ENCODE peak calls at places on chromosome 15, in nine cellular contexts. P, L, J, S, M, O, V, Y and X are unnamed samples.

GRCh38 chr15:100544946-100545345 is 16.2 kb upstream of the CERS3 start:
- DNase-seq in Y (no peak), V (no peak), O (no peak), S (no peak), P (no peak), J (no peak), M (no peak), L (no peak), X (no peak)

GRCh38 chr15:101013769-101014223 is 94.6 kb downstream of the LRRK1 start:
- DNase-seq in P (no peak), L (no peak), O (no peak), S (no peak), Y (no peak), M (no peak), J (no peak), V (no peak), X (no peak)

GRCh38 chr15:69086427-69087205 is 72.1 kb downstream of the NOX5 start:
- DNase-seq in P (no peak), M (no peak), S (no peak), O (no peak), Y (no peak), V (no peak), L (no peak), J (no peak), X (no peak)

GRCh38 chr15:68368731-68369435 is 63.1 kb downstream of the ITGA11 start:
- DNase-seq in Y (no peak), L (no peak), S (no peak), P (no peak), J (no peak), O (no peak), M (no peak), V (no peak), X (no peak)

GRCh38 chr15:38002883-38003477 is 68.5 kb downstream of the TMCO5A start:
- DNase-seq in S (peak), O (no peak), V (peak), L (peak), J (no peak), P (no peak), M (peak), Y (no peak), X (peak)

GRCh38 chr15:36914466-36914865 is 185.9 kb downstream of the MEIS2 start:
- DNase-seq in Y (no peak), L (no peak), S (no peak), J (no peak), V (no peak), M (peak), O (no peak), P (no peak), X (peak)

GRCh38 chr15:81752974-81753373 is 292.8 kb downstream of the MEX3B start:
- DNase-seq in L (no peak), Y (no peak), J (no peak), P (peak), O (no peak), M (no peak), V (no peak), S (no peak), X (no peak)

GRCh38 chr15:86538141-86538540 is 458.5 kb downstream of the AGBL1 start:
- DNase-seq in Y (no peak), P (no peak), S (no peak), M (no peak), J (no peak), L (no peak), V (no peak), O (no peak), X (no peak)

GRCh38 chr15:45634442-45635190 is at the start of gene SQOR:
- DNase-seq in J (peak), P (peak), S (no peak), V (peak), Y (peak), O (peak), L (peak), M (peak), X (peak)

GRCh38 chr15:45230246-45230965 is 21.6 kb upstream of the SLC28A2 start:
- DNase-seq in V (no peak), J (no peak), O (no peak), Y (no peak), S (no peak), L (peak), M (no peak), P (no peak), X (no peak)

GRCh38 chr15:77138167-77138522 is 67.2 kb upstream of the TSPAN3 start:
- DNase-seq in Y (no peak), L (no peak), O (no peak), J (no peak), S (no peak), M (no peak), V (no peak), P (no peak), X (no peak)

GRCh38 chr15:35690698-35691116 is 144.7 kb upstream of the DPH6 start:
- DNase-seq in S (no peak), J (no peak), V (peak), P (no peak), Y (no peak), M (no peak), O (no peak), L (no peak), X (no peak)

GRCh38 chr15:73802336-73803105 is 49.4 kb upstream of the INSYN1 start:
- DNase-seq in Y (no peak), L (no peak), S (no peak), J (no peak), O (no peak), M (peak), V (no peak), P (no peak), X (no peak)

GRCh38 chr15:91515188-91515754 is 338.2 kb upstream of the SLCO3A1 start:
- DNase-seq in J (no peak), O (no peak), Y (no peak), P (no peak), M (peak), V (peak), S (no peak), L (peak), X (peak)

GRCh38 chr15:45704329-45705249 is 69.8 kb downstream of the SQOR start:
- DNase-seq in O (peak), M (no peak), P (no peak), V (peak), J (peak), S (no peak), Y (peak), L (no peak), X (no peak)

GRCh38 chr15:45790325-45790943 is 155.6 kb downstream of the SQOR start:
- DNase-seq in L (no peak), J (no peak), S (peak), Y (peak), P (no peak), V (no peak), M (no peak), O (no peak), X (peak)

GRCh38 chr15:88255496-88256171 is 905 bp downstream of the NTRK3 start:
- DNase-seq in M (no peak), J (no peak), P (no peak), V (peak), O (no peak), L (peak), S (no peak), Y (no peak), X (no peak)